ENCODE peak calls at places on chromosomes 16 and 17, in eight cellular contexts. D is heart left ventricle, S is mucosa of descending colon, Z is fibroblast of villous mesenchyme, O is neural progenitor cell, C is SK-N-SH, N is left ventricle myocardium inferior, Q is choroid plexus epithelial cell. G is an unnamed sample.

GRCh38 chr16:79595261-79595660 is 5.3 kb downstream of the MAF start:
- DNase-seq in N (no peak), Q (no peak), C (no peak), O (no peak), S (no peak), Z (peak; percentile 18), D (no peak), G (no peak)

GRCh38 chr17:16926591-16927451 is 45.1 kb downstream of the TNFRSF13B start:
- DNase-seq in D (no peak), S (no peak), Z (no peak), C (no peak), Q (peak; percentile 33), O (no peak), N (peak; percentile 5), G (no peak)

GRCh38 chr17:49861150-49861884 is 13.4 kb upstream of the TAC4 start:
- DNase-seq in Q (peak; percentile 38), Z (peak; percentile 30), O (peak; percentile 78), D (no peak), N (no peak), S (peak; percentile 57), C (peak; percentile 93), G (no peak)

GRCh38 chr16:12898556-12898955 is 2.8 kb upstream of the SHISA9 start:
- DNase-seq in C (no peak), N (no peak), O (peak; percentile 67), Z (no peak), S (no peak), Q (no peak), D (no peak), G (no peak)

GRCh38 chr16:56462064-56462796 is 10.9 kb downstream of the OGFOD1 start:
- DNase-seq in Z (no peak), N (no peak), C (peak; percentile 49), Q (no peak), O (no peak), S (no peak), D (no peak), G (no peak)

GRCh38 chr16:17301593-17302135 is 169.1 kb downstream of the XYLT1 start:
- DNase-seq in Z (no peak), D (no peak), N (no peak), Q (no peak), C (no peak), S (peak; percentile 64), O (no peak), G (no peak)

GRCh38 chr17:81264640-81265039 is 25.5 kb downstream of the NDUFAF8 start:
- DNase-seq in O (no peak), N (no peak), D (no peak), C (no peak), Z (no peak), Q (no peak), S (no peak), G (no peak)

GRCh38 chr17:81808778-81809555 is 5.0 kb downstream of the GCGR start:
- DNase-seq in O (no peak), C (peak; percentile 77), D (no peak), N (no peak), S (no peak), Q (no peak), Z (no peak), G (no peak)

GRCh38 chr17:46003907-46004748 is 5.1 kb downstream of the STH start:
- DNase-seq in N (peak; percentile 50), O (no peak), Z (peak; percentile 18), Q (peak; percentile 15), D (peak; percentile 57), S (peak; percentile 69), C (peak; percentile 83), G (peak; percentile 79)

GRCh38 chr16:82047787-82048186 is 12.7 kb downstream of the HSD17B2 start:
- DNase-seq in O (no peak), N (no peak), Q (no peak), D (no peak), Z (no peak), C (no peak), S (no peak), G (no peak)

GRCh38 chr16:84947022-84947421 is 64.3 kb downstream of the ZDHHC7 start:
- DNase-seq in D (no peak), N (no peak), O (no peak), S (peak; percentile 76), C (no peak), Z (peak; percentile 84), Q (no peak), G (peak; percentile 78)

GRCh38 chr17:48002208-48002919 is 31.5 kb downstream of the CDK5RAP3 start:
- DNase-seq in Q (peak; percentile 83), Z (peak; percentile 89), N (no peak), S (no peak), D (no peak), O (peak; percentile 48), C (no peak), G (no peak)

GRCh38 chr17:40915721-40916256 is 21.7 kb downstream of the KRT23 start:
- DNase-seq in Z (peak; percentile 22), C (no peak), Q (peak; percentile 69), O (no peak), N (no peak), D (no peak), S (no peak), G (no peak)

GRCh38 chr16:75758215-75758614 is 31.9 kb upstream of the CPHXL start:
- DNase-seq in S (no peak), C (no peak), O (no peak), Q (peak; percentile 42), N (no peak), D (no peak), Z (peak; percentile 16), G (no peak)

GRCh38 chr17:31674717-31675349 is 184.2 kb downstream of the COPRS start:
- DNase-seq in N (no peak), C (no peak), O (no peak), D (no peak), S (no peak), Z (peak; percentile 40), Q (peak; percentile 71), G (no peak)

GRCh38 chr16:84486126-84486525 is 18.3 kb downstream of the MEAK7 start:
- DNase-seq in S (no peak), C (no peak), O (no peak), Z (no peak), D (no peak), Q (no peak), N (no peak), G (no peak)

GRCh38 chr17:22515599-22515998 is 823.3 kb downstream of the KCNJ18 start:
- DNase-seq in N (no peak), S (no peak), O (no peak), D (no peak), C (no peak), Q (no peak), Z (no peak), G (no peak)

DNA sequence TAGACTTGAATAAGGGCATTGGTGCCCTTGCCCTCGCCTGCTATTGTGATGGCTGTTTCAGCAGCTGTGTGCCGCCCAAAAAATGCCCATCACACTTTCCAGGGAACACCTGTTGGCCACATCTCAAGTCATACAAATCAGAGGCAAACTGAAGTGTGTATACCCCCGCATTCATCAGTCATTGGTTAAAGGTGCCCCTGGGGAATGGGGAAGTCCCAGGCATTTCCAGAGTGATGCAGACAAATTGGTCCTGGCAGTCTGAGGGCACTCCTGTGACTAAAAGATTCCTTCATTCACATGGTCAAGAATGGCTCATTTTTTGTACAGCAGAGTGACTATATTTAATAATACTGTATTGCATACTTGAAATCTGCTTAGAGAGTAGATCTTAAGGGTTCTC is 103.0 kb upstream of the TMEM97 start:
- DNase-seq in N (no peak), S (no peak), Z (no peak), O (no peak), Q (no peak), C (no peak), D (no peak), G (no peak)
- H3K4me3 ChIP-seq in N (no peak overlapping the region), S (no peak overlapping the region), Z (no peak overlapping the region), O (no peak overlapping the region), Q (no peak overlapping the region), C (no peak overlapping the region), D (no peak overlapping the region), G (no peak overlapping the region)

DNA sequence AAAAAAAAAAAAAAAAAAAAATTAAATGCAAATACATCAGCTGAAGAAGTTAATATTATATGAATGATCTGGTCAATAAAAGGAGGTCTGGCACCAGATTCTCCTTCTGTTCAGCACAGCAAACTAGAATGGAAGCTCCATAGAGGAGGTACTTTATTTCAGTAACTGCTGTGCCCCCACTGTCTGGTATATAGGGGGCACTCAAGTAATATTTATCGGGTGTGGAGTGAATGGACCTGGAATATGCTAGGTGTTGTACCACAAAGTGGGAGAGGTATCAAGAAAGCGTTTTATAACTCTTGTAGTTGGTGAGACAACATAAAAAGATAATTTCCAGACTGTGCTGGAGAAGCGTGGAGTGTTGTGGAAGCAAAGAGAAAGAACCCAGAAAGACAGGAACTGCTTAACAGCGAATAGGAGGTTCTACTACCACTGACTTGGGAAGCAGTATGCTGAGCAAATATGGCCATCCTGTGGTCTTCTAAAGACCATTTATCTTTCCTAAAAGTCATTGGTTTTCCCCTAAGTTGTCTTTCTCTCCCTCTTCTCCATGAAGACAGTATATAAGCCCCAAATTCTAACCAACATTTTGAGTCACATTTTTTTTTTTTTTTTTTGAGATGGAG is 12.2 kb upstream of the PRKCA start:
- DNase-seq in Q (no peak), D (no peak), S (no peak), O (no peak), Z (no peak), N (no peak), C (peak; percentile 58), G (no peak)
- TF ChIP-seq CTCF in Q (peak; percentile 44), D (peak; percentile 40), S (no peak), O (peak; percentile 18), Z (peak; percentile 20), N (peak; percentile 33), C (peak; percentile 46), G (peak; percentile 37)

DNA sequence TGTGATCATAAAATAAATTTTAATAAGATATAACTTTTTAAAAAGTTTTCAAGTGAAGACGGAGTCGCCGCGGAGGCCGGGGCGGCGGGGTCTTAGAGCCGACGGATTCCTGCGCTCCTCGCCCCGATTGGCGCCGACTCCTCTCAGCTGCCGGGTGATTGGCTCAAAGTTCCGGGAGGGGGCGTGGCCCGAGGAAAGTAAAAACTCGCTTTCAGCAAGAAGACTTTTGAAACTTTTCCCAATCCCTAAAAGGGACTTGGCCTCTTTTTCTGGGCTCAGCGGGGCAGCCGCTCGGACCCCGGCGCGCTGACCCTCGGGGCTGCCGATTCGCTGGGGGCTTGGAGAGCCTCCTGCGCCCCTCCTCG is at the start of gene FOXC2:
- DNase-seq in Z (peak; percentile 93), C (peak; percentile 75), Q (peak; percentile 99), D (peak; percentile 88), S (peak; percentile 73), N (peak; percentile 92), O (peak; percentile 95), G (no peak)
- H3K4me3 ChIP-seq in Z (peak within 1 kb of the TSS; percentile 71), C (peak within 1 kb of the TSS; percentile 93), Q (peak within 1 kb of the TSS; percentile 91), D (peak within 1 kb of the TSS; percentile 65), S (no peak within 1 kb of the TSS), N (peak within 1 kb of the TSS; percentile 69), O (peak within 1 kb of the TSS; percentile 55), G (no peak within 1 kb of the TSS)

DNA sequence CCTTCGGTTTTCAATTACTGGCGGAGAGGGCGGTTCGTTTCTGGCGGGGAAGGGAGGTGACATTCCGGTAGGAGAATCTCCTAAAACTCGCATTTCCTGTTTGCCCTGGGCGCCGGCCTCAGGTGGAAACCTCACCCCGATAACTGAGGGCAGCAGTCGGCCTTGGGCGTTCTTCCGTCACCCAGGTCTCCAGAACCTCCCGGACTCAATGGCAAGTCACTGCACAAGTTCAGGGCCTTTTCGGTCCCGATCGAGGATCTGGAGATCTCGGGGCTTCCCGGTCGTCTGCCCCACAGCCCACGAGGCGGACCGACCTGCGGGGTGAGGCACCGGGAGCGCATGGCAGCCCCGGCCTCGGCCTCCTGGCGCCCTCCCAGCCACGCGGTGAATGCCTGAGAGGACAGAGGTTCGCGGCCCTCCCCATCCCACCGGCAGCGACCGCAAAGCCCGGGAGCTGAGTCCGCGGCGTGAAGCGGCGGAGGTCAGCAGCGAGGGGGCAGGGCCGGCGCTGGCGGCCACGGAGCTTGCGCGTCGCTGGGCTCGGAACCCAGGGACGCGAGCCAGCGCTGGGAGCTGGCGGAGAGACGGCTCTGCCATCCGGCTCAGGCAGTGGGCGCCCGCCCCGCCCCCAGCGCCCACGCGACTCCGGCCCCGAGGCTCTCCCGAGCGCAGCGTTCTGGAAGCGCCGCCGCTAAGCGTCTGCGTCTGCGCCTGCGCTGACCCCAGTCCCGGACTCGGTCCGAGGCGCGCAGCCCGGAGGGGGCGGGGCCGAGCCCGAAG is 58.4 kb downstream of the SRL start:
- DNase-seq in O (peak; percentile 98), D (peak; percentile 96), C (peak; percentile 100), S (peak; percentile 91), Q (peak; percentile 93), Z (peak; percentile 93), N (peak; percentile 91), G (peak; percentile 76)
- TF ChIP-seq CTCF in O (no peak), D (peak; percentile 43), C (no peak), S (no peak), Q (no peak), Z (no peak), N (peak; percentile 40), G (no peak)

G was measured in LNCaP clone FGC.